ENCODE peak calls at places on chromosomes 4 and X, in ten cellular contexts. One of them, this sample, is unnamed.

GRCh38 chrX:56813318-56813837 is 84.3 kb downstream of the NBDY start:
- DNase-seq in germinal center: no peak
- DNase-seq in stimulated activated CD4-positive, alpha-beta T cell treated with anti-CD3 and anti-CD28 coated beads, Interleukin-15, amount 100 ng/mL, for 1 hour: no peak
- DNase-seq in iris pigment epithelial cell: peak
- DNase-seq in neuronal stem cell: no peak
- DNase-seq in psoas muscle: peak
- DNase-seq in amniotic stem cell: no peak
- DNase-seq in Panc1: no peak
- DNase-seq in activated CD4-positive, alpha-beta T cell treated with anti-CD3 and anti-CD28 coated beads, Interleukin-2, amount 10 ng/mL, durations not matched to agents 7 days and 5 days: peak
- DNase-seq in AG04450: no peak
- DNase-seq in this sample: peak

GRCh38 chrX:118637997-118638396 is 89.4 kb upstream of the IL13RA1 start:
- DNase-seq in neuronal stem cell: no peak
- DNase-seq in germinal center: no peak
- DNase-seq in AG04450: no peak
- DNase-seq in Panc1: no peak
- DNase-seq in psoas muscle: no peak
- DNase-seq in activated CD4-positive, alpha-beta T cell treated with anti-CD3 and anti-CD28 coated beads, Interleukin-2, amount 10 ng/mL, durations not matched to agents 7 days and 5 days: no peak
- DNase-seq in stimulated activated CD4-positive, alpha-beta T cell treated with anti-CD3 and anti-CD28 coated beads, Interleukin-15, amount 100 ng/mL, for 1 hour: no peak
- DNase-seq in amniotic stem cell: no peak
- DNase-seq in iris pigment epithelial cell: peak
- DNase-seq in this sample: no peak

GRCh38 chr4:145069361-145069760 is 28.6 kb downstream of the ANAPC10 start:
- DNase-seq in psoas muscle: no peak
- DNase-seq in amniotic stem cell: no peak
- DNase-seq in AG04450: peak
- DNase-seq in neuronal stem cell: no peak
- DNase-seq in Panc1: no peak
- DNase-seq in stimulated activated CD4-positive, alpha-beta T cell treated with anti-CD3 and anti-CD28 coated beads, Interleukin-15, amount 100 ng/mL, for 1 hour: no peak
- DNase-seq in activated CD4-positive, alpha-beta T cell treated with anti-CD3 and anti-CD28 coated beads, Interleukin-2, amount 10 ng/mL, durations not matched to agents 7 days and 5 days: no peak
- DNase-seq in germinal center: no peak
- DNase-seq in iris pigment epithelial cell: peak
- DNase-seq in this sample: no peak

GRCh38 chrX:25178555-25178954 is 162.8 kb upstream of the ARX start:
- DNase-seq in iris pigment epithelial cell: no peak
- DNase-seq in Panc1: no peak
- DNase-seq in psoas muscle: no peak
- DNase-seq in amniotic stem cell: no peak
- DNase-seq in stimulated activated CD4-positive, alpha-beta T cell treated with anti-CD3 and anti-CD28 coated beads, Interleukin-15, amount 100 ng/mL, for 1 hour: no peak
- DNase-seq in AG04450: no peak
- DNase-seq in activated CD4-positive, alpha-beta T cell treated with anti-CD3 and anti-CD28 coated beads, Interleukin-2, amount 10 ng/mL, durations not matched to agents 7 days and 5 days: no peak
- DNase-seq in neuronal stem cell: no peak
- DNase-seq in germinal center: no peak
- DNase-seq in this sample: no peak

GRCh38 chr4:86791126-86791525 is 58.1 kb downstream of the SLC10A6 start:
- DNase-seq in stimulated activated CD4-positive, alpha-beta T cell treated with anti-CD3 and anti-CD28 coated beads, Interleukin-15, amount 100 ng/mL, for 1 hour: no peak
- DNase-seq in psoas muscle: no peak
- DNase-seq in AG04450: no peak
- DNase-seq in activated CD4-positive, alpha-beta T cell treated with anti-CD3 and anti-CD28 coated beads, Interleukin-2, amount 10 ng/mL, durations not matched to agents 7 days and 5 days: no peak
- DNase-seq in Panc1: no peak
- DNase-seq in germinal center: no peak
- DNase-seq in iris pigment epithelial cell: no peak
- DNase-seq in neuronal stem cell: no peak
- DNase-seq in amniotic stem cell: no peak
- DNase-seq in this sample: no peak

GRCh38 chr4:3388461-3389185 is 53.1 kb upstream of the HGFAC start:
- DNase-seq in iris pigment epithelial cell: peak
- DNase-seq in Panc1: no peak
- DNase-seq in AG04450: peak
- DNase-seq in neuronal stem cell: no peak
- DNase-seq in activated CD4-positive, alpha-beta T cell treated with anti-CD3 and anti-CD28 coated beads, Interleukin-2, amount 10 ng/mL, durations not matched to agents 7 days and 5 days: no peak
- DNase-seq in germinal center: peak
- DNase-seq in amniotic stem cell: peak
- DNase-seq in stimulated activated CD4-positive, alpha-beta T cell treated with anti-CD3 and anti-CD28 coated beads, Interleukin-15, amount 100 ng/mL, for 1 hour: no peak
- DNase-seq in psoas muscle: no peak
- DNase-seq in this sample: peak

GRCh38 chr4:128107766-128108165 is 46.7 kb downstream of the LARP1B start:
- DNase-seq in activated CD4-positive, alpha-beta T cell treated with anti-CD3 and anti-CD28 coated beads, Interleukin-2, amount 10 ng/mL, durations not matched to agents 7 days and 5 days: no peak
- DNase-seq in amniotic stem cell: no peak
- DNase-seq in germinal center: no peak
- DNase-seq in Panc1: no peak
- DNase-seq in AG04450: peak
- DNase-seq in iris pigment epithelial cell: peak
- DNase-seq in stimulated activated CD4-positive, alpha-beta T cell treated with anti-CD3 and anti-CD28 coated beads, Interleukin-15, amount 100 ng/mL, for 1 hour: no peak
- DNase-seq in psoas muscle: no peak
- DNase-seq in neuronal stem cell: no peak
- DNase-seq in this sample: no peak

GRCh38 chr4:64581422-64581821 is 172.2 kb upstream of the TECRL start:
- DNase-seq in amniotic stem cell: no peak
- DNase-seq in AG04450: no peak
- DNase-seq in iris pigment epithelial cell: peak
- DNase-seq in Panc1: no peak
- DNase-seq in stimulated activated CD4-positive, alpha-beta T cell treated with anti-CD3 and anti-CD28 coated beads, Interleukin-15, amount 100 ng/mL, for 1 hour: no peak
- DNase-seq in activated CD4-positive, alpha-beta T cell treated with anti-CD3 and anti-CD28 coated beads, Interleukin-2, amount 10 ng/mL, durations not matched to agents 7 days and 5 days: no peak
- DNase-seq in germinal center: no peak
- DNase-seq in neuronal stem cell: no peak
- DNase-seq in psoas muscle: no peak
- DNase-seq in this sample: no peak

GRCh38 chrX:27444093-27444908 is 18.8 kb downstream of the PPP4R3C start:
- DNase-seq in psoas muscle: no peak
- DNase-seq in neuronal stem cell: no peak
- DNase-seq in germinal center: no peak
- DNase-seq in iris pigment epithelial cell: peak
- DNase-seq in amniotic stem cell: no peak
- DNase-seq in Panc1: no peak
- DNase-seq in stimulated activated CD4-positive, alpha-beta T cell treated with anti-CD3 and anti-CD28 coated beads, Interleukin-15, amount 100 ng/mL, for 1 hour: no peak
- DNase-seq in AG04450: no peak
- DNase-seq in activated CD4-positive, alpha-beta T cell treated with anti-CD3 and anti-CD28 coated beads, Interleukin-2, amount 10 ng/mL, durations not matched to agents 7 days and 5 days: no peak
- DNase-seq in this sample: no peak

GRCh38 chrX:48025561-48025960 is 18.8 kb downstream of the SPACA5 start:
- DNase-seq in stimulated activated CD4-positive, alpha-beta T cell treated with anti-CD3 and anti-CD28 coated beads, Interleukin-15, amount 100 ng/mL, for 1 hour: no peak
- DNase-seq in germinal center: peak
- DNase-seq in amniotic stem cell: no peak
- DNase-seq in AG04450: peak
- DNase-seq in Panc1: no peak
- DNase-seq in iris pigment epithelial cell: peak
- DNase-seq in activated CD4-positive, alpha-beta T cell treated with anti-CD3 and anti-CD28 coated beads, Interleukin-2, amount 10 ng/mL, durations not matched to agents 7 days and 5 days: peak
- DNase-seq in psoas muscle: no peak
- DNase-seq in neuronal stem cell: peak
- DNase-seq in this sample: peak

GRCh38 chr4:86280246-86280645 is 79.6 kb downstream of the MAPK10 start:
- DNase-seq in germinal center: no peak
- DNase-seq in AG04450: no peak
- DNase-seq in iris pigment epithelial cell: no peak
- DNase-seq in stimulated activated CD4-positive, alpha-beta T cell treated with anti-CD3 and anti-CD28 coated beads, Interleukin-15, amount 100 ng/mL, for 1 hour: no peak
- DNase-seq in amniotic stem cell: no peak
- DNase-seq in psoas muscle: no peak
- DNase-seq in activated CD4-positive, alpha-beta T cell treated with anti-CD3 and anti-CD28 coated beads, Interleukin-2, amount 10 ng/mL, durations not matched to agents 7 days and 5 days: no peak
- DNase-seq in Panc1: no peak
- DNase-seq in neuronal stem cell: no peak
- DNase-seq in this sample: no peak

GRCh38 chr4:87527446-87528240 is 1.5 kb downstream of the SPARCL1 start:
- DNase-seq in AG04450: no peak
- DNase-seq in amniotic stem cell: no peak
- DNase-seq in germinal center: no peak
- DNase-seq in stimulated activated CD4-positive, alpha-beta T cell treated with anti-CD3 and anti-CD28 coated beads, Interleukin-15, amount 100 ng/mL, for 1 hour: no peak
- DNase-seq in activated CD4-positive, alpha-beta T cell treated with anti-CD3 and anti-CD28 coated beads, Interleukin-2, amount 10 ng/mL, durations not matched to agents 7 days and 5 days: no peak
- DNase-seq in psoas muscle: no peak
- DNase-seq in neuronal stem cell: no peak
- DNase-seq in iris pigment epithelial cell: peak
- DNase-seq in Panc1: no peak
- DNase-seq in this sample: no peak

GRCh38 chr4:107832275-107832807 is 7.6 kb downstream of the SGMS2 start:
- DNase-seq in neuronal stem cell: no peak
- DNase-seq in amniotic stem cell: no peak
- DNase-seq in Panc1: no peak
- DNase-seq in psoas muscle: no peak
- DNase-seq in stimulated activated CD4-positive, alpha-beta T cell treated with anti-CD3 and anti-CD28 coated beads, Interleukin-15, amount 100 ng/mL, for 1 hour: no peak
- DNase-seq in germinal center: no peak
- DNase-seq in iris pigment epithelial cell: no peak
- DNase-seq in activated CD4-positive, alpha-beta T cell treated with anti-CD3 and anti-CD28 coated beads, Interleukin-2, amount 10 ng/mL, durations not matched to agents 7 days and 5 days: no peak
- DNase-seq in AG04450: no peak
- DNase-seq in this sample: no peak

GRCh38 chr4:93649828-93650227 is 178.7 kb upstream of the ATOH1 start:
- DNase-seq in stimulated activated CD4-positive, alpha-beta T cell treated with anti-CD3 and anti-CD28 coated beads, Interleukin-15, amount 100 ng/mL, for 1 hour: no peak
- DNase-seq in iris pigment epithelial cell: no peak
- DNase-seq in AG04450: no peak
- DNase-seq in activated CD4-positive, alpha-beta T cell treated with anti-CD3 and anti-CD28 coated beads, Interleukin-2, amount 10 ng/mL, durations not matched to agents 7 days and 5 days: no peak
- DNase-seq in amniotic stem cell: no peak
- DNase-seq in germinal center: no peak
- DNase-seq in neuronal stem cell: no peak
- DNase-seq in psoas muscle: no peak
- DNase-seq in Panc1: no peak
- DNase-seq in this sample: no peak

GRCh38 chr4:90486346-90486745 is 359.2 kb downstream of the CCSER1 start:
- DNase-seq in activated CD4-positive, alpha-beta T cell treated with anti-CD3 and anti-CD28 coated beads, Interleukin-2, amount 10 ng/mL, durations not matched to agents 7 days and 5 days: no peak
- DNase-seq in Panc1: no peak
- DNase-seq in germinal center: no peak
- DNase-seq in amniotic stem cell: no peak
- DNase-seq in stimulated activated CD4-positive, alpha-beta T cell treated with anti-CD3 and anti-CD28 coated beads, Interleukin-15, amount 100 ng/mL, for 1 hour: no peak
- DNase-seq in AG04450: no peak
- DNase-seq in iris pigment epithelial cell: no peak
- DNase-seq in psoas muscle: no peak
- DNase-seq in neuronal stem cell: no peak
- DNase-seq in this sample: no peak

GRCh38 chrX:23511783-23512182 is 155.5 kb upstream of the PRDX4 start:
- DNase-seq in Panc1: no peak
- DNase-seq in AG04450: no peak
- DNase-seq in amniotic stem cell: no peak
- DNase-seq in psoas muscle: no peak
- DNase-seq in iris pigment epithelial cell: no peak
- DNase-seq in stimulated activated CD4-positive, alpha-beta T cell treated with anti-CD3 and anti-CD28 coated beads, Interleukin-15, amount 100 ng/mL, for 1 hour: no peak
- DNase-seq in germinal center: no peak
- DNase-seq in neuronal stem cell: no peak
- DNase-seq in activated CD4-positive, alpha-beta T cell treated with anti-CD3 and anti-CD28 coated beads, Interleukin-2, amount 10 ng/mL, durations not matched to agents 7 days and 5 days: no peak
- DNase-seq in this sample: no peak

GRCh38 chr4:168154546-168155277 is 62.4 kb downstream of the ANXA10 start:
- DNase-seq in neuronal stem cell: no peak
- DNase-seq in psoas muscle: no peak
- DNase-seq in activated CD4-positive, alpha-beta T cell treated with anti-CD3 and anti-CD28 coated beads, Interleukin-2, amount 10 ng/mL, durations not matched to agents 7 days and 5 days: no peak
- DNase-seq in AG04450: no peak
- DNase-seq in stimulated activated CD4-positive, alpha-beta T cell treated with anti-CD3 and anti-CD28 coated beads, Interleukin-15, amount 100 ng/mL, for 1 hour: no peak
- DNase-seq in germinal center: no peak
- DNase-seq in Panc1: no peak
- DNase-seq in amniotic stem cell: no peak
- DNase-seq in iris pigment epithelial cell: no peak
- DNase-seq in this sample: no peak

GRCh38 chrX:10098235-10098819 is 58.4 kb upstream of the CLCN4 start:
- DNase-seq in germinal center: peak
- DNase-seq in AG04450: no peak
- DNase-seq in Panc1: no peak
- DNase-seq in amniotic stem cell: no peak
- DNase-seq in psoas muscle: no peak
- DNase-seq in stimulated activated CD4-positive, alpha-beta T cell treated with anti-CD3 and anti-CD28 coated beads, Interleukin-15, amount 100 ng/mL, for 1 hour: peak
- DNase-seq in iris pigment epithelial cell: no peak
- DNase-seq in neuronal stem cell: no peak
- DNase-seq in activated CD4-positive, alpha-beta T cell treated with anti-CD3 and anti-CD28 coated beads, Interleukin-2, amount 10 ng/mL, durations not matched to agents 7 days and 5 days: peak
- DNase-seq in this sample: peak

GRCh38 chrX:23788946-23789345 is 6.0 kb downstream of the SAT1 start:
- DNase-seq in activated CD4-positive, alpha-beta T cell treated with anti-CD3 and anti-CD28 coated beads, Interleukin-2, amount 10 ng/mL, durations not matched to agents 7 days and 5 days: no peak
- DNase-seq in neuronal stem cell: no peak
- DNase-seq in stimulated activated CD4-positive, alpha-beta T cell treated with anti-CD3 and anti-CD28 coated beads, Interleukin-15, amount 100 ng/mL, for 1 hour: no peak
- DNase-seq in AG04450: no peak
- DNase-seq in amniotic stem cell: no peak
- DNase-seq in germinal center: no peak
- DNase-seq in iris pigment epithelial cell: no peak
- DNase-seq in psoas muscle: no peak
- DNase-seq in Panc1: no peak
- DNase-seq in this sample: no peak

GRCh38 chr4:173424899-173425805 is 26.2 kb upstream of the SCRG1 start:
- DNase-seq in neuronal stem cell: no peak
- DNase-seq in Panc1: no peak
- DNase-seq in stimulated activated CD4-positive, alpha-beta T cell treated with anti-CD3 and anti-CD28 coated beads, Interleukin-15, amount 100 ng/mL, for 1 hour: no peak
- DNase-seq in psoas muscle: no peak
- DNase-seq in germinal center: no peak
- DNase-seq in activated CD4-positive, alpha-beta T cell treated with anti-CD3 and anti-CD28 coated beads, Interleukin-2, amount 10 ng/mL, durations not matched to agents 7 days and 5 days: no peak
- DNase-seq in amniotic stem cell: peak
- DNase-seq in AG04450: no peak
- DNase-seq in iris pigment epithelial cell: peak
- DNase-seq in this sample: no peak

GRCh38 chrX:13661735-13662536 is 9.0 kb downstream of the TCEANC start:
- DNase-seq in amniotic stem cell: no peak
- DNase-seq in stimulated activated CD4-positive, alpha-beta T cell treated with anti-CD3 and anti-CD28 coated beads, Interleukin-15, amount 100 ng/mL, for 1 hour: no peak
- DNase-seq in Panc1: no peak
- DNase-seq in psoas muscle: no peak
- DNase-seq in neuronal stem cell: no peak
- DNase-seq in germinal center: no peak
- DNase-seq in iris pigment epithelial cell: no peak
- DNase-seq in activated CD4-positive, alpha-beta T cell treated with anti-CD3 and anti-CD28 coated beads, Interleukin-2, amount 10 ng/mL, durations not matched to agents 7 days and 5 days: no peak
- DNase-seq in AG04450: no peak
- DNase-seq in this sample: no peak

GRCh38 chr4:40909363-40909876 is 159.7 kb downstream of the NSUN7 start:
- DNase-seq in neuronal stem cell: no peak
- DNase-seq in activated CD4-positive, alpha-beta T cell treated with anti-CD3 and anti-CD28 coated beads, Interleukin-2, amount 10 ng/mL, durations not matched to agents 7 days and 5 days: no peak
- DNase-seq in Panc1: peak
- DNase-seq in stimulated activated CD4-positive, alpha-beta T cell treated with anti-CD3 and anti-CD28 coated beads, Interleukin-15, amount 100 ng/mL, for 1 hour: peak
- DNase-seq in iris pigment epithelial cell: peak
- DNase-seq in AG04450: peak
- DNase-seq in psoas muscle: no peak
- DNase-seq in germinal center: no peak
- DNase-seq in amniotic stem cell: peak
- DNase-seq in this sample: no peak

GRCh38 chr4:1249731-1250526 is 999 bp upstream of the CTBP1 start:
- DNase-seq in Panc1: no peak
- DNase-seq in AG04450: no peak
- DNase-seq in amniotic stem cell: no peak
- DNase-seq in iris pigment epithelial cell: peak
- DNase-seq in germinal center: no peak
- DNase-seq in psoas muscle: peak
- DNase-seq in neuronal stem cell: no peak
- DNase-seq in activated CD4-positive, alpha-beta T cell treated with anti-CD3 and anti-CD28 coated beads, Interleukin-2, amount 10 ng/mL, durations not matched to agents 7 days and 5 days: peak
- DNase-seq in stimulated activated CD4-positive, alpha-beta T cell treated with anti-CD3 and anti-CD28 coated beads, Interleukin-15, amount 100 ng/mL, for 1 hour: peak
- DNase-seq in this sample: peak

GRCh38 chr4:87864321-87864720 is 31.6 kb downstream of the MEPE start:
- DNase-seq in stimulated activated CD4-positive, alpha-beta T cell treated with anti-CD3 and anti-CD28 coated beads, Interleukin-15, amount 100 ng/mL, for 1 hour: no peak
- DNase-seq in neuronal stem cell: no peak
- DNase-seq in Panc1: no peak
- DNase-seq in psoas muscle: no peak
- DNase-seq in AG04450: no peak
- DNase-seq in iris pigment epithelial cell: no peak
- DNase-seq in activated CD4-positive, alpha-beta T cell treated with anti-CD3 and anti-CD28 coated beads, Interleukin-2, amount 10 ng/mL, durations not matched to agents 7 days and 5 days: no peak
- DNase-seq in germinal center: no peak
- DNase-seq in amniotic stem cell: no peak
- DNase-seq in this sample: no peak

GRCh38 chr4:184826315-184827266 is 823 bp upstream of the ACSL1 start:
- DNase-seq in psoas muscle: peak
- DNase-seq in Panc1: no peak
- DNase-seq in neuronal stem cell: no peak
- DNase-seq in germinal center: peak
- DNase-seq in activated CD4-positive, alpha-beta T cell treated with anti-CD3 and anti-CD28 coated beads, Interleukin-2, amount 10 ng/mL, durations not matched to agents 7 days and 5 days: peak
- DNase-seq in AG04450: no peak
- DNase-seq in amniotic stem cell: no peak
- DNase-seq in iris pigment epithelial cell: peak
- DNase-seq in stimulated activated CD4-positive, alpha-beta T cell treated with anti-CD3 and anti-CD28 coated beads, Interleukin-15, amount 100 ng/mL, for 1 hour: peak
- DNase-seq in this sample: peak

GRCh38 chr4:38371391-38371851 is 292.6 kb upstream of the KLF3 start:
- DNase-seq in neuronal stem cell: no peak
- DNase-seq in Panc1: no peak
- DNase-seq in amniotic stem cell: peak
- DNase-seq in AG04450: no peak
- DNase-seq in iris pigment epithelial cell: peak
- DNase-seq in psoas muscle: no peak
- DNase-seq in germinal center: no peak
- DNase-seq in activated CD4-positive, alpha-beta T cell treated with anti-CD3 and anti-CD28 coated beads, Interleukin-2, amount 10 ng/mL, durations not matched to agents 7 days and 5 days: no peak
- DNase-seq in stimulated activated CD4-positive, alpha-beta T cell treated with anti-CD3 and anti-CD28 coated beads, Interleukin-15, amount 100 ng/mL, for 1 hour: no peak
- DNase-seq in this sample: no peak

This sample was measured in GM10248.